ENCODE peak calls at places on chromosome 4, in four cellular contexts. S, P, R and I are unnamed samples.

GRCh38 chr4:158197194-158197593 is 13.1 kb upstream of the TMEM144 start:
- DNase-seq in R (no peak), P (no peak), S (no peak), I (no peak)

GRCh38 chr4:23539969-23540368 is 349.9 kb downstream of the PPARGC1A start:
- DNase-seq in S (no peak), R (no peak), P (no peak), I (no peak)

GRCh38 chr4:2091990-2092652 is 33.0 kb downstream of the NAT8L start:
- DNase-seq in R (no peak), S (no peak), P (no peak), I (no peak)

GRCh38 chr4:173807347-173807746 is 277.3 kb upstream of the HAND2 start:
- DNase-seq in S (peak), R (peak), P (no peak), I (no peak)

GRCh38 chr4:145216532-145216931 is 36.1 kb upstream of the OTUD4 start:
- DNase-seq in R (no peak), S (peak), P (peak), I (peak)

GRCh38 chr4:3724319-3725231 is 41.6 kb upstream of the ADRA2C start:
- DNase-seq in P (no peak), S (peak), R (no peak), I (no peak)

GRCh38 chr4:111934294-111934693 is 211.0 kb upstream of the FAM241A start:
- DNase-seq in P (no peak), R (no peak), S (peak), I (peak)

GRCh38 chr4:113637363-113637762 is 124.2 kb downstream of the CAMK2D start:
- DNase-seq in P (peak), R (no peak), S (peak), I (peak)

GRCh38 chr4:127995776-127996175 is 30.6 kb downstream of the ABHD18 start:
- DNase-seq in S (peak), R (no peak), P (peak), I (no peak)

GRCh38 chr4:25949994-25950393 is 36.0 kb downstream of the SMIM20 start:
- DNase-seq in P (no peak), R (no peak), S (no peak), I (no peak)

GRCh38 chr4:183823394-183823793 is 81.7 kb upstream of the STOX2 start:
- DNase-seq in S (peak), P (peak), R (peak), I (no peak)

GRCh38 chr4:5019274-5019673 is at the start of gene CYTL1:
- DNase-seq in S (no peak), P (no peak), R (no peak), I (no peak)
- H3K4me3 ChIP-seq in S (no peak), P (no peak), R (no peak), I (no peak)

GRCh38 chr4:110618091-110619000 is 4.5 kb downstream of the PITX2 start:
- DNase-seq in P (no peak), S (no peak), R (no peak), I (no peak)
- H3K4me3 ChIP-seq in P (no peak), S (no peak), R (no peak), I (no peak)

GRCh38 chr4:147157860-147158701 is 212.4 kb upstream of the TTC29 start:
- DNase-seq in R (peak), S (peak), P (peak), I (no peak)
- H3K4me3 ChIP-seq in R (peak), S (peak), P (peak), I (no peak)

GRCh38 chr4:70619288-70619687 is 9.3 kb upstream of the ENAM start:
- DNase-seq in S (no peak), P (no peak), R (no peak), I (no peak)

GRCh38 chr4:70607454-70607853 is 15.4 kb downstream of the AMBN start:
- DNase-seq in P (no peak), R (no peak), S (no peak), I (no peak)

GRCh38 chr4:70613893-70614572 is 14.5 kb upstream of the ENAM start:
- DNase-seq in P (no peak), R (no peak), S (peak), I (no peak)

GRCh38 chr4:70608324-70608723 is 16.3 kb downstream of the AMBN start:
- DNase-seq in P (no peak), R (no peak), S (no peak), I (no peak)

GRCh38 chr4:70613182-70613892 is 15.2 kb upstream of the ENAM start:
- DNase-seq in P (no peak), R (no peak), S (peak), I (no peak)
- H3K4me3 ChIP-seq in P (no peak), R (no peak), S (peak), I (no peak)

DNA sequence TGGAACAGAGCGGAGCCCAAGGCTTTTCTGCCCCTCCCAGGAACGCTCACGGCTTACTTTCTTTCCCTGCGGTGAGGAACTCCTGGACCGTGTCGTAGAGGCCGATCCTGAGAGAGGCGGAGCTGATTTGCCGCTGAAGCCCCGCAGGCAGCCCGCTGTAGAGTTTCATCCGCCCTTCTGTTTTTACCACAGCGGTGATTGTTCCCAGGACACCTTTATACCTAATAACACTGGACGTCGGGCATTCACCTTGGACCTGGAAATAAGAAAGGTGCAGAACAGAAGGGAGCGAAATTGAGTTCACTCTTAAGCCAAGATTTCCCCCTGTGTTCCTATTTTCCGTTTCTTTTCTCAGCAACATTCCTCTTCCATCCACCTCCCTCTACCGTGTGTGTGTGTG is 1.0 kb downstream of the UCP1 start:
- DNase-seq in R (no peak), P (no peak), S (peak), I (no peak)
- H3K4me3 ChIP-seq in R (peak), P (no peak), S (peak), I (no peak)

GRCh38 chr4:453267-453666 is 45.7 kb downstream of the ZNF721 start:
- DNase-seq in R (no peak), S (no peak), P (no peak), I (no peak)
- H3K4me3 ChIP-seq in R (no peak), S (no peak), P (no peak), I (no peak)

GRCh38 chr4:24781999-24782745 is 13.2 kb upstream of the SOD3 start:
- DNase-seq in R (no peak), P (no peak), S (no peak), I (no peak)
- H3K4me3 ChIP-seq in R (no peak), P (no peak), S (no peak), I (no peak)

GRCh38 chr4:136307765-136308164 is 1224.5 kb downstream of the PCDH18 start:
- DNase-seq in P (no peak), S (no peak), R (no peak), I (no peak)
- H3K4me3 ChIP-seq in P (no peak), S (no peak), R (no peak), I (no peak)

GRCh38 chr4:80202190-80202711 is 4.9 kb downstream of the PRDM8 start:
- DNase-seq in S (peak), R (peak), P (no peak), I (peak)

GRCh38 chr4:80202784-80203553 is 5.7 kb downstream of the PRDM8 start:
- DNase-seq in P (no peak), S (peak), R (peak), I (peak)

GRCh38 chr4:80199004-80199579 is 1.8 kb downstream of the PRDM8 start:
- DNase-seq in R (no peak), P (no peak), S (no peak), I (no peak)

GRCh38 chr4:80199947-80200346 is 2.6 kb downstream of the PRDM8 start:
- DNase-seq in S (no peak), P (no peak), R (no peak), I (no peak)

DNA sequence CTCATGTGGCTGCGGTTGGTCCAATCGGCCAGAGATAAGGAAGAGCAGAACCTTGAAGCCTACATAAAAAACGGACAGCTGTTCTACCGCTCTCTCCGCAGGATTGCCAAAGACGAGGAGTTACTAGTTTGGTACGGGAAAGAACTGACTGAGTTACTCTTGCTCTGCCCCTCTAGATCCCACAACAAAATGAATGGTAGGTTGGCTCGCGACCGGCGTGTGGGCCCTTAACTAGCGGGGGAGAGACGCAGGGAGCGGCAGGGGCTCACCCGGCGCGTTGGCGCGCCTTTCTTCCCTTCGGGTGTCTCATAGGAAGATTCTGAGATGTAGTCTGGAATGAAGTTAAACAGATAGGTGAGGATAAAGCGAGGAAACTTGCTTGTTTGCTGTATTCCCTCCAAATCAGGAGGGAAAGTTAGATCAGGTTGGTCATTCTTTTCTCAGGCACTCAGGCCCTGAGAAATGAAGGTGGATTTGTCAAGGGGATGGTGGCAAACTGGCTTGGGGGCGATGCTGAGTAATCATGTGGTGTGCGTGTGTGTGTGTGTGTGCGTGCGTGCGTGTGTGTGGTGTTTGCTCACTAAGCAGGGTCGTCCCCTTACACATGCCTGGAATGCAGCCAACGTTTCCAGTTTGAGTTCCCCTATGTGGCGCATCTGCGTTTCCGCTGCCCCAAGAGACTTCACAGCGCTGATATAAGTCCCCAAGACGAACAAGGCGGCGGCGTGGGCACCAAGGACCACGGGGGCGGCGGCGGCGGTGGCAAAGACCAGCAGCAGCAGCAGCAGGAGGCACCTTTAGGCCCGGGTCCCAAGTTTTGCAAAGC is 4.2 kb downstream of the PRDM8 start:
- DNase-seq in S (peak), R (no peak), P (no peak), I (peak)
- H3K4me3 ChIP-seq in S (peak), R (peak), P (peak), I (peak)